ENCODE peak calls at places on chromosomes 4 and X, in six cellular contexts. Z, Q, O, W, G and N are unnamed samples.

GRCh38 chr4:38948551-38948950 is 80.9 kb downstream of the FAM114A1 start:
- DNase-seq in Z (peak; percentile 90), Q (no peak), O (peak; percentile 95), W (peak; percentile 28), G (peak; percentile 35), N (peak; percentile 3)

GRCh38 chrX:10444204-10444603 is 176.2 kb downstream of the MID1 start:
- DNase-seq in Z (no peak), Q (no peak), O (no peak), W (no peak), G (no peak), N (peak; percentile 29)

GRCh38 chr4:181784881-181785280 is 458.3 kb upstream of the TENM3 start:
- DNase-seq in Z (no peak), Q (no peak), O (no peak), W (no peak), G (no peak), N (peak; percentile 10)

GRCh38 chrX:31353095-31353494 is 281.3 kb upstream of the FTHL17 start:
- DNase-seq in Z (peak; percentile 64), Q (no peak), O (peak; percentile 62), W (no peak), G (peak; percentile 4), N (peak; percentile 85)

GRCh38 chr4:168708108-168708507 is 211.3 kb downstream of the PALLD start:
- DNase-seq in Z (no peak), Q (no peak), O (peak; percentile 68), W (no peak), G (no peak), N (no peak)

GRCh38 chr4:139744232-139744631 is 78.6 kb downstream of the MGST2 start:
- DNase-seq in Z (no peak), Q (no peak), O (no peak), W (no peak), G (no peak), N (no peak)

GRCh38 chr4:113394730-113395530 is 345.5 kb downstream of the ANK2 start:
- DNase-seq in Z (peak; percentile 86), Q (peak; percentile 61), O (peak; percentile 88), W (no peak), G (peak; percentile 93), N (peak; percentile 87)

GRCh38 chr4:125322363-125322730 is 7.6 kb downstream of the FAT4 start:
- DNase-seq in Z (no peak), Q (no peak), O (peak; percentile 35), W (no peak), G (no peak), N (no peak)

GRCh38 chr4:26458104-26458503 is 32.2 kb downstream of the CCKAR start:
- DNase-seq in Z (peak; percentile 75), Q (no peak), O (peak; percentile 91), W (no peak), G (no peak), N (no peak)

GRCh38 chrX:120672389-120672788 is 42.5 kb upstream of the C1GALT1C1 start:
- DNase-seq in Z (peak; percentile 44), Q (no peak), O (peak; percentile 64), W (peak; percentile 20), G (peak; percentile 8), N (no peak)

GRCh38 chr4:167023359-167023925 is 210.9 kb downstream of the SPOCK3 start:
- DNase-seq in Z (no peak), Q (no peak), O (no peak), W (no peak), G (no peak), N (no peak)

GRCh38 chrX:20527458-20528099 is 260.9 kb upstream of the RPS6KA3 start:
- DNase-seq in Z (peak; percentile 40), Q (peak; percentile 24), O (peak; percentile 38), W (no peak), G (peak; percentile 33), N (no peak)

GRCh38 chr4:126661194-126661593 is 971.6 kb upstream of the INTU start:
- DNase-seq in Z (peak; percentile 30), Q (no peak), O (peak; percentile 28), W (no peak), G (no peak), N (peak; percentile 10)

GRCh38 chr4:14864365-14864762 is 137.9 kb upstream of the CPEB2 start:
- DNase-seq in Z (no peak), Q (no peak), O (no peak), W (no peak), G (no peak), N (no peak)

GRCh38 chr4:109878355-109878754 is 30.4 kb downstream of the LRIT3 start:
- DNase-seq in Z (no peak), Q (no peak), O (no peak), W (no peak), G (no peak), N (no peak)

GRCh38 chrX:79081895-79082512 is 62.5 kb upstream of the GPR174 start:
- DNase-seq in Z (peak; percentile 1), Q (peak; percentile 59), O (peak; percentile 4), W (no peak), G (peak; percentile 19), N (peak; percentile 23)

GRCh38 chrX:43998374-43998773 is 25.2 kb upstream of the NDP start:
- DNase-seq in Z (no peak), Q (no peak), O (no peak), W (no peak), G (no peak), N (no peak)
- H3K4me1 ChIP-seq in Z (no peaks in the 10 kb centered on the region), Q (no peaks in the 10 kb centered on the region), O (no peaks in the 10 kb centered on the region), W (no peaks in the 10 kb centered on the region), G (no peaks in the 10 kb centered on the region), N (no peaks in the 10 kb centered on the region)

GRCh38 chrX:13085533-13085932 is 41.1 kb upstream of the FAM9C start:
- DNase-seq in Z (no peak), Q (no peak), O (no peak), W (no peak), G (no peak), N (no peak)
- H3K4me1 ChIP-seq in Z (peaks cover 4% of the 10 kb centered on the region), Q (peaks cover 94% of the 10 kb centered on the region), O (peaks cover 4% of the 10 kb centered on the region), W (peaks cover 9% of the 10 kb centered on the region), G (peaks cover 16% of the 10 kb centered on the region), N (no peaks in the 10 kb centered on the region)

GRCh38 chr4:2480649-2481048 is 11.7 kb downstream of the RNF4 start:
- DNase-seq in Z (no peak), Q (no peak), O (no peak), W (no peak), G (no peak), N (no peak)

GRCh38 chr4:2484169-2484568 is 15.3 kb downstream of the RNF4 start:
- DNase-seq in Z (no peak), Q (no peak), O (no peak), W (no peak), G (no peak), N (no peak)

GRCh38 chr4:2482693-2483092 is 13.8 kb downstream of the RNF4 start:
- DNase-seq in Z (no peak), Q (no peak), O (peak; percentile 35), W (no peak), G (no peak), N (no peak)

GRCh38 chr4:2483237-2483636 is 14.3 kb downstream of the RNF4 start:
- DNase-seq in Z (no peak), Q (no peak), O (no peak), W (no peak), G (no peak), N (no peak)

GRCh38 chr4:2482192-2482591 is 13.3 kb downstream of the RNF4 start:
- DNase-seq in Z (no peak), Q (no peak), O (no peak), W (no peak), G (no peak), N (no peak)
- H3K4me1 ChIP-seq in Z (peaks cover 15% of the 10 kb centered on the region), Q (peaks cover 95% of the 10 kb centered on the region), O (peaks cover 3% of the 10 kb centered on the region), W (peaks cover 80% of the 10 kb centered on the region), G (peaks cover 47% of the 10 kb centered on the region), N (peaks cover 16% of the 10 kb centered on the region)

DNA sequence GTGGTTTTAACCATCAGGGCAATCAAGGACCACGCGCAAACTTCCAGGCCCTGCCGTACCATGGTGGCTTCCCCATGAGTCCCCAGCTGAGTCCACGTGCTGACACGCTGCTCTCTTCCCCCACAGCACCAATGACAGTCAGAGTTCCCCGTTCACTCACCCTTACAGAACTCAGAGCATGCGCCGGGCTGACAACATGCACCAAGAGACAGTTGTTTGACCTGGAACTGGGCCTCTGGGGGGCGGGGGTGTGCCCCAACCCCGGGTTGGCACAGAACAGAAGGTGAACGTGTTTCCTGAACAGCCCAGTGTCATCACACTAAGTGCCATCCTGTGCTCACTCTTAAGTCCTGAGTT is 29.4 kb downstream of the IRF2 start:
- DNase-seq in Z (no peak), Q (peak; percentile 35), O (no peak), W (no peak), G (no peak), N (no peak)
- H3K4me1 ChIP-seq in Z (peaks cover 26% of the 10 kb centered on the region), Q (peaks cover 76% of the 10 kb centered on the region), O (peaks cover 29% of the 10 kb centered on the region), W (peaks cover 48% of the 10 kb centered on the region), G (peaks cover 20% of the 10 kb centered on the region), N (peaks cover 12% of the 10 kb centered on the region)

GRCh38 chr4:107854326-107855030 is 29.7 kb downstream of the SGMS2 start:
- DNase-seq in Z (peak; percentile 37), Q (no peak), O (peak; percentile 14), W (no peak), G (no peak), N (no peak)
- H3K4me1 ChIP-seq in Z (no peaks in the 10 kb centered on the region), Q (no peaks in the 10 kb centered on the region), O (no peaks in the 10 kb centered on the region), W (peaks cover 6% of the 10 kb centered on the region), G (peaks cover 12% of the 10 kb centered on the region), N (no peaks in the 10 kb centered on the region)